ENCODE peak calls at places on chromosome 14, in eight cellular contexts. One of them, this sample, is unnamed.

GRCh38 chr14:60926002-60926401 is 54.9 kb downstream of the TRMT5 start:
- DNase-seq in glutamatergic neuron: no peak
- DNase-seq in stomach: no peak
- DNase-seq in fibroblast of the aortic adventitia: no peak
- DNase-seq in transverse colon: no peak
- DNase-seq in IMR-90: no peak
- DNase-seq in cardiac muscle cell: no peak
- DNase-seq in WTC11: no peak
- DNase-seq in this sample: no peak

GRCh38 chr14:56992332-56992820 is 182.1 kb upstream of the OTX2 start:
- DNase-seq in glutamatergic neuron: no peak
- DNase-seq in IMR-90: no peak
- DNase-seq in transverse colon: no peak
- DNase-seq in stomach: no peak
- DNase-seq in fibroblast of the aortic adventitia: no peak
- DNase-seq in cardiac muscle cell: no peak
- DNase-seq in WTC11: no peak
- DNase-seq in this sample: no peak

GRCh38 chr14:75523771-75524171 is 1.5 kb downstream of the BATF start:
- DNase-seq in fibroblast of the aortic adventitia: peak
- DNase-seq in stomach: no peak
- DNase-seq in WTC11: no peak
- DNase-seq in transverse colon: no peak
- DNase-seq in cardiac muscle cell: peak
- DNase-seq in glutamatergic neuron: no peak
- DNase-seq in IMR-90: peak
- DNase-seq in this sample: no peak

GRCh38 chr14:86865934-86866333 is 1127.0 kb downstream of the GALC start:
- DNase-seq in stomach: no peak
- DNase-seq in transverse colon: no peak
- DNase-seq in fibroblast of the aortic adventitia: no peak
- DNase-seq in glutamatergic neuron: no peak
- DNase-seq in IMR-90: no peak
- DNase-seq in WTC11: no peak
- DNase-seq in cardiac muscle cell: peak
- DNase-seq in this sample: no peak

GRCh38 chr14:74571441-74571841 is 40.6 kb downstream of the LTBP2 start:
- DNase-seq in stomach: no peak
- DNase-seq in IMR-90: peak
- DNase-seq in WTC11: no peak
- DNase-seq in glutamatergic neuron: no peak
- DNase-seq in transverse colon: no peak
- DNase-seq in cardiac muscle cell: peak
- DNase-seq in fibroblast of the aortic adventitia: no peak
- DNase-seq in this sample: no peak

GRCh38 chr14:73457050-73457934 is 1.1 kb downstream of the NUMB start:
- DNase-seq in fibroblast of the aortic adventitia: no peak
- DNase-seq in cardiac muscle cell: peak
- DNase-seq in WTC11: peak
- DNase-seq in glutamatergic neuron: peak
- DNase-seq in transverse colon: no peak
- DNase-seq in stomach: peak
- DNase-seq in IMR-90: peak
- DNase-seq in this sample: no peak

GRCh38 chr14:89921896-89922548 is 32.5 kb downstream of the EFCAB11 start:
- DNase-seq in cardiac muscle cell: peak
- DNase-seq in transverse colon: no peak
- DNase-seq in glutamatergic neuron: no peak
- DNase-seq in stomach: no peak
- DNase-seq in IMR-90: peak
- DNase-seq in WTC11: no peak
- DNase-seq in fibroblast of the aortic adventitia: peak
- DNase-seq in this sample: no peak

GRCh38 chr14:73896521-73896920 is 9.9 kb downstream of the ZNF410 start:
- DNase-seq in IMR-90: peak
- DNase-seq in glutamatergic neuron: no peak
- DNase-seq in WTC11: no peak
- DNase-seq in fibroblast of the aortic adventitia: peak
- DNase-seq in cardiac muscle cell: peak
- DNase-seq in transverse colon: no peak
- DNase-seq in stomach: no peak
- DNase-seq in this sample: no peak

GRCh38 chr14:102683399-102684275 is 91.2 kb downstream of the RCOR1 start:
- DNase-seq in cardiac muscle cell: no peak
- DNase-seq in glutamatergic neuron: peak
- DNase-seq in IMR-90: no peak
- DNase-seq in fibroblast of the aortic adventitia: no peak
- DNase-seq in stomach: peak
- DNase-seq in WTC11: peak
- DNase-seq in transverse colon: peak
- DNase-seq in this sample: no peak

GRCh38 chr14:90611501-90611900 is 204.7 kb downstream of the TTC7B start:
- DNase-seq in WTC11: no peak
- DNase-seq in IMR-90: no peak
- DNase-seq in transverse colon: no peak
- DNase-seq in cardiac muscle cell: no peak
- DNase-seq in fibroblast of the aortic adventitia: no peak
- DNase-seq in glutamatergic neuron: no peak
- DNase-seq in stomach: no peak
- DNase-seq in this sample: no peak

GRCh38 chr14:51730674-51731073 is 79.0 kb downstream of the FRMD6 start:
- DNase-seq in stomach: no peak
- DNase-seq in transverse colon: no peak
- DNase-seq in fibroblast of the aortic adventitia: peak
- DNase-seq in cardiac muscle cell: no peak
- DNase-seq in IMR-90: peak
- DNase-seq in glutamatergic neuron: no peak
- DNase-seq in WTC11: no peak
- DNase-seq in this sample: no peak

GRCh38 chr14:42374332-42374731 is 767.7 kb downstream of the LRFN5 start:
- DNase-seq in IMR-90: no peak
- DNase-seq in stomach: no peak
- DNase-seq in fibroblast of the aortic adventitia: no peak
- DNase-seq in WTC11: no peak
- DNase-seq in cardiac muscle cell: no peak
- DNase-seq in transverse colon: no peak
- DNase-seq in glutamatergic neuron: no peak
- DNase-seq in this sample: no peak

GRCh38 chr14:55671641-55672040 is 91.6 kb downstream of the KTN1 start:
- DNase-seq in WTC11: no peak
- DNase-seq in IMR-90: peak
- DNase-seq in fibroblast of the aortic adventitia: no peak
- DNase-seq in cardiac muscle cell: no peak
- DNase-seq in transverse colon: no peak
- DNase-seq in stomach: no peak
- DNase-seq in glutamatergic neuron: no peak
- DNase-seq in this sample: no peak

GRCh38 chr14:77376380-77376770 is 519 bp downstream of the TMED8 start:
- DNase-seq in WTC11: peak
- DNase-seq in glutamatergic neuron: peak
- DNase-seq in stomach: peak
- DNase-seq in cardiac muscle cell: no peak
- DNase-seq in transverse colon: peak
- DNase-seq in IMR-90: no peak
- DNase-seq in fibroblast of the aortic adventitia: peak
- DNase-seq in this sample: no peak

GRCh38 chr14:77407158-77407557 is 16.2 kb downstream of the NOXRED1 start:
- DNase-seq in cardiac muscle cell: peak
- DNase-seq in stomach: no peak
- DNase-seq in glutamatergic neuron: no peak
- DNase-seq in transverse colon: no peak
- DNase-seq in WTC11: no peak
- DNase-seq in IMR-90: no peak
- DNase-seq in fibroblast of the aortic adventitia: no peak
- DNase-seq in this sample: no peak

GRCh38 chr14:53953828-53954550 is 2.6 kb downstream of the BMP4 start:
- DNase-seq in glutamatergic neuron: peak
- DNase-seq in transverse colon: peak
- DNase-seq in stomach: no peak
- DNase-seq in cardiac muscle cell: peak
- DNase-seq in fibroblast of the aortic adventitia: peak
- DNase-seq in WTC11: peak
- DNase-seq in IMR-90: peak
- DNase-seq in this sample: no peak

GRCh38 chr14:52906141-52906601 is 44.7 kb downstream of the FERMT2 start:
- DNase-seq in fibroblast of the aortic adventitia: peak
- DNase-seq in transverse colon: no peak
- DNase-seq in glutamatergic neuron: no peak
- DNase-seq in IMR-90: peak
- DNase-seq in cardiac muscle cell: peak
- DNase-seq in stomach: no peak
- DNase-seq in WTC11: no peak
- DNase-seq in this sample: no peak

GRCh38 chr14:70871001-70871400 is 36.3 kb upstream of the PCNX1 start:
- DNase-seq in cardiac muscle cell: no peak
- DNase-seq in glutamatergic neuron: no peak
- DNase-seq in stomach: no peak
- DNase-seq in transverse colon: no peak
- DNase-seq in fibroblast of the aortic adventitia: no peak
- DNase-seq in IMR-90: no peak
- DNase-seq in WTC11: no peak
- DNase-seq in this sample: no peak

GRCh38 chr14:58864751-58865519 is 227.2 kb downstream of the DACT1 start:
- DNase-seq in cardiac muscle cell: peak
- DNase-seq in WTC11: no peak
- DNase-seq in glutamatergic neuron: no peak
- DNase-seq in stomach: no peak
- DNase-seq in IMR-90: peak
- DNase-seq in transverse colon: no peak
- DNase-seq in fibroblast of the aortic adventitia: peak
- DNase-seq in this sample: no peak

DNA sequence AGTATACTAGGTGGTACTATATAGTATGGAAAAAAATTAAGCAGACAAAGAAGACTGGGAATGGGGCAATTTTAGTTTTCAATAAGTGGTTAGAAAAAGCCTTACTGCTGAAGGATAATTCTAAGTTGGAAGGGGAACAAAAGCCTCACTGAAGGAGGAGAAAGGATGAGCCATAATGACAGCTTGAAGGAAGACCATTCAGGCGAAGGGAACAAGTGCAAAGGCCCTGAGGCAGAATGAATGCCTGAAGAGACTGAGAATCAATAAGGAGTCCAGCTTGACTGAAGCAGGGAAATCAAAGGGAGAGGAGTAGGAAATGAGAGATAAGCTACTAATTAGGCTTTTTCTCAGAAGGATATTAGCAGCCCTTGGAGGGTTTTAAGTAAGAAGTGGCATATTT is 28.5 kb downstream of the PPP1R13B start:
- DNase-seq in IMR-90: no peak
- DNase-seq in fibroblast of the aortic adventitia: no peak
- DNase-seq in WTC11: no peak
- DNase-seq in stomach: no peak
- DNase-seq in cardiac muscle cell: no peak
- DNase-seq in transverse colon: no peak
- DNase-seq in glutamatergic neuron: no peak
- DNase-seq in this sample: no peak
- TF ChIP-seq CTCF in IMR-90: no peak
- TF ChIP-seq CTCF in fibroblast of the aortic adventitia: no peak
- TF ChIP-seq CTCF in WTC11: no peak
- TF ChIP-seq CTCF in stomach: no peak
- TF ChIP-seq CTCF in cardiac muscle cell: no peak
- TF ChIP-seq CTCF in transverse colon: no peak
- TF ChIP-seq CTCF in glutamatergic neuron: no peak
- TF ChIP-seq CTCF in this sample: no peak

GRCh38 chr14:27056586-27056985 is 458.8 kb upstream of the NOVA1 start:
- DNase-seq in IMR-90: no peak
- DNase-seq in glutamatergic neuron: no peak
- DNase-seq in fibroblast of the aortic adventitia: no peak
- DNase-seq in transverse colon: no peak
- DNase-seq in stomach: no peak
- DNase-seq in cardiac muscle cell: no peak
- DNase-seq in WTC11: no peak
- DNase-seq in this sample: no peak
- TF ChIP-seq CTCF in IMR-90: no peak
- TF ChIP-seq CTCF in glutamatergic neuron: no peak
- TF ChIP-seq CTCF in fibroblast of the aortic adventitia: no peak
- TF ChIP-seq CTCF in transverse colon: no peak
- TF ChIP-seq CTCF in stomach: no peak
- TF ChIP-seq CTCF in cardiac muscle cell: no peak
- TF ChIP-seq CTCF in WTC11: no peak
- TF ChIP-seq CTCF in this sample: no peak

GRCh38 chr14:64958201-64958600 is 13.9 kb downstream of the RAB15 start:
- DNase-seq in glutamatergic neuron: no peak
- DNase-seq in fibroblast of the aortic adventitia: no peak
- DNase-seq in cardiac muscle cell: no peak
- DNase-seq in transverse colon: no peak
- DNase-seq in WTC11: no peak
- DNase-seq in IMR-90: no peak
- DNase-seq in stomach: no peak
- DNase-seq in this sample: no peak

GRCh38 chr14:64958743-64959142 is 13.4 kb downstream of the RAB15 start:
- DNase-seq in transverse colon: no peak
- DNase-seq in stomach: no peak
- DNase-seq in cardiac muscle cell: no peak
- DNase-seq in glutamatergic neuron: no peak
- DNase-seq in fibroblast of the aortic adventitia: no peak
- DNase-seq in IMR-90: no peak
- DNase-seq in WTC11: no peak
- DNase-seq in this sample: no peak

GRCh38 chr14:64956697-64957412 is 14.3 kb upstream of the GPX2 start:
- DNase-seq in transverse colon: no peak
- DNase-seq in glutamatergic neuron: no peak
- DNase-seq in WTC11: no peak
- DNase-seq in cardiac muscle cell: no peak
- DNase-seq in IMR-90: no peak
- DNase-seq in stomach: no peak
- DNase-seq in fibroblast of the aortic adventitia: peak
- DNase-seq in this sample: no peak

GRCh38 chr14:64963611-64964010 is 8.5 kb downstream of the RAB15 start:
- DNase-seq in stomach: no peak
- DNase-seq in IMR-90: no peak
- DNase-seq in glutamatergic neuron: no peak
- DNase-seq in fibroblast of the aortic adventitia: no peak
- DNase-seq in WTC11: no peak
- DNase-seq in transverse colon: no peak
- DNase-seq in cardiac muscle cell: no peak
- DNase-seq in this sample: no peak

GRCh38 chr14:64960762-64961276 is 11.3 kb downstream of the RAB15 start:
- DNase-seq in cardiac muscle cell: no peak
- DNase-seq in glutamatergic neuron: no peak
- DNase-seq in WTC11: peak
- DNase-seq in fibroblast of the aortic adventitia: no peak
- DNase-seq in stomach: peak
- DNase-seq in IMR-90: no peak
- DNase-seq in transverse colon: no peak
- DNase-seq in this sample: no peak
- TF ChIP-seq CTCF in cardiac muscle cell: no peak
- TF ChIP-seq CTCF in glutamatergic neuron: no peak
- TF ChIP-seq CTCF in WTC11: peak
- TF ChIP-seq CTCF in fibroblast of the aortic adventitia: no peak
- TF ChIP-seq CTCF in stomach: no peak
- TF ChIP-seq CTCF in IMR-90: no peak
- TF ChIP-seq CTCF in transverse colon: no peak
- TF ChIP-seq CTCF in this sample: no peak

DNA sequence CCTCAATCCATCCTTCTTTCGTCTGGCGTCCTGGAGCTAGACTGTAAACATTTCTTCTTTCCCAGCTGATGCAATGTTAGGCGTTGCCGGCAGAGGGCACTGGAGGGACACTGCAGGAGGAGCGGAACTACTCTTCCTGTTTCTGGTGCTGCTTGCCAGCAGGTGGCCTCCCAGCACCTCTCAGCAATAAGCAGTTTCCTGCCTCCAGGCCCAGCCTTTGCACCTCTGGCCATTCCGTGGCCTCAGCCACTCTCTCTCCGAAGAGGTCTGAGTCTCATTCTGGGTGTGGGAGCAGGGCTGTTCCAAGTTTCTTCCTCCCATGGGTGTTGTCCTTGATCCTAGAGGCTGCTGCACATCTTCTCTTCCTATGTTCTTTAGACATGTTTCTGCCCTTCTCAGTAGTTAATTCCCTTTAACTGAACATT is 7.5 kb upstream of the ASPG start:
- DNase-seq in fibroblast of the aortic adventitia: peak
- DNase-seq in glutamatergic neuron: peak
- DNase-seq in stomach: peak
- DNase-seq in WTC11: peak
- DNase-seq in cardiac muscle cell: peak
- DNase-seq in IMR-90: peak
- DNase-seq in transverse colon: peak
- DNase-seq in this sample: peak
- TF ChIP-seq CTCF in fibroblast of the aortic adventitia: peak
- TF ChIP-seq CTCF in glutamatergic neuron: peak
- TF ChIP-seq CTCF in stomach: peak
- TF ChIP-seq CTCF in WTC11: peak
- TF ChIP-seq CTCF in cardiac muscle cell: peak
- TF ChIP-seq CTCF in IMR-90: peak
- TF ChIP-seq CTCF in transverse colon: peak
- TF ChIP-seq CTCF in this sample: peak